ENCODE peak calls at places on chromosomes 7 and 10, in eight cellular contexts. S, U, K, N, R, V, G and B are unnamed samples.

GRCh38 chr10:117370205-117370604 is 5.0 kb downstream of the PDZD8 start:
- DNase-seq in R (no peak), N (no peak), S (no peak), V (no peak), K (no peak), G (no peak), U (no peak), B (no peak)

GRCh38 chr7:142583424-142583823 is 165.8 kb upstream of the PRSS1 start:
- DNase-seq in N (no peak), U (no peak), V (peak), K (peak), G (peak), R (no peak), S (no peak), B (no peak)

GRCh38 chr7:107924841-107925490 is 34.0 kb downstream of the DLD start:
- DNase-seq in G (no peak), S (no peak), R (no peak), N (no peak), V (no peak), U (no peak), K (no peak), B (no peak)

GRCh38 chr7:142168746-142169145 is 57.2 kb downstream of the MGAM2 start:
- DNase-seq in R (no peak), V (no peak), S (no peak), N (no peak), G (no peak), K (peak), U (no peak), B (no peak)

GRCh38 chr7:4776160-4776623 is 769 bp downstream of the AP5Z1 start:
- DNase-seq in G (no peak), S (no peak), N (no peak), V (no peak), R (no peak), U (no peak), K (no peak), B (no peak)

GRCh38 chr10:122159159-122159970 is 111.7 kb upstream of the BTBD16 start:
- DNase-seq in S (peak), N (no peak), K (no peak), V (no peak), R (peak), U (no peak), G (no peak), B (no peak)

GRCh38 chr7:20846791-20847190 is 60.1 kb upstream of the SP8 start:
- DNase-seq in N (no peak), K (no peak), U (no peak), S (no peak), V (no peak), G (no peak), R (no peak), B (no peak)

GRCh38 chr10:79084012-79084971 is 15.5 kb downstream of the ZMIZ1 start:
- DNase-seq in S (peak), K (peak), V (no peak), R (no peak), U (no peak), G (peak), N (no peak), B (peak)

GRCh38 chr10:119489572-119490326 is 52.8 kb downstream of the RGS10 start:
- DNase-seq in N (peak), R (no peak), V (peak), S (peak), K (peak), U (no peak), G (peak), B (no peak)

GRCh38 chr10:77290528-77291155 is 347.0 kb downstream of the KCNMA1 start:
- DNase-seq in S (no peak), R (no peak), U (no peak), N (no peak), G (no peak), K (peak), V (no peak), B (no peak)

GRCh38 chr10:61987951-61988379 is 86.5 kb downstream of the ARID5B start:
- DNase-seq in K (no peak), R (no peak), V (peak), G (no peak), N (no peak), U (no peak), S (no peak), B (no peak)

GRCh38 chr10:125123363-125124113 is 36.8 kb downstream of the CTBP2 start:
- DNase-seq in G (peak), K (no peak), U (peak), R (peak), N (no peak), S (peak), V (no peak), B (peak)

GRCh38 chr7:108046952-108047506 is 44.1 kb upstream of the LAMB1 start:
- DNase-seq in G (no peak), N (no peak), V (no peak), U (no peak), K (no peak), S (no peak), R (no peak), B (no peak)

GRCh38 chr7:98406827-98407226 is 5.9 kb upstream of the BAIAP2L1 start:
- DNase-seq in U (no peak), R (no peak), V (no peak), S (peak), G (no peak), N (no peak), K (no peak), B (no peak)

GRCh38 chr7:152523916-152524315 is 88.1 kb upstream of the KMT2C start:
- DNase-seq in K (no peak), G (no peak), N (no peak), U (peak), R (no peak), V (no peak), S (no peak), B (peak)

GRCh38 chr10:22437620-22438588 is 92.6 kb downstream of the SPAG6 start:
- DNase-seq in K (peak), U (no peak), V (peak), S (no peak), G (no peak), R (peak), N (peak), B (no peak)

GRCh38 chr10:28930520-28931495 is 253.5 kb downstream of the BAMBI start:
- DNase-seq in N (no peak), V (no peak), U (no peak), S (no peak), R (no peak), G (no peak), K (no peak), B (no peak)

GRCh38 chr7:73768661-73769480 is 1.2 kb downstream of the CLDN3 start:
- DNase-seq in G (no peak), K (no peak), S (no peak), V (no peak), R (no peak), U (no peak), N (no peak), B (peak)

GRCh38 chr7:55381696-55382095 is 16.6 kb downstream of the LANCL2 start:
- DNase-seq in U (no peak), G (no peak), V (no peak), N (no peak), K (no peak), R (no peak), S (no peak), B (no peak)

GRCh38 chr10:74227697-74228424 is 76.8 kb downstream of the ADK start:
- DNase-seq in K (no peak), V (no peak), U (no peak), N (no peak), G (no peak), S (no peak), R (no peak), B (no peak)

GRCh38 chr10:62266611-62267010 is 2.0 kb downstream of the RTKN2 start:
- DNase-seq in N (no peak), R (no peak), G (no peak), S (no peak), V (no peak), U (no peak), K (no peak), B (no peak)

GRCh38 chr10:44042075-44042770 is 342.7 kb downstream of the CXCL12 start:
- DNase-seq in N (no peak), V (no peak), G (no peak), K (no peak), S (no peak), R (no peak), U (no peak), B (no peak)

GRCh38 chr7:100612730-100613446 is 548 bp downstream of the MOSPD3 start:
- DNase-seq in G (no peak), V (no peak), S (no peak), N (no peak), K (peak), R (peak), U (no peak), B (peak)

GRCh38 chr10:3118621-3119020 is 51.3 kb downstream of the PFKP start:
- DNase-seq in N (no peak), U (no peak), V (no peak), R (no peak), S (no peak), G (no peak), K (no peak), B (peak)

GRCh38 chr7:2197436-2198155 is 35.1 kb downstream of the MAD1L1 start:
- DNase-seq in N (no peak), S (peak), G (no peak), V (no peak), K (no peak), U (no peak), R (no peak), B (no peak)

GRCh38 chr10:80187465-80188409 is 17.6 kb downstream of the ANXA11 start:
- DNase-seq in S (peak), G (no peak), R (no peak), V (peak), U (no peak), N (peak), K (no peak), B (peak)

GRCh38 chr7:121259826-121260225 is 69.0 kb upstream of the WNT16 start:
- DNase-seq in K (no peak), N (no peak), U (no peak), S (no peak), R (no peak), G (no peak), V (no peak), B (no peak)

GRCh38 chr10:33129181-33129928 is 171.3 kb upstream of the ITGB1 start:
- DNase-seq in V (no peak), U (no peak), N (no peak), K (no peak), R (no peak), G (no peak), S (no peak), B (no peak)

GRCh38 chr10:99620713-99621453 is 644 bp upstream of the SLC25A28 start:
- DNase-seq in N (peak), V (peak), U (peak), K (peak), G (peak), S (peak), R (peak), B (peak)

GRCh38 chr10:29127037-29127436 is 161.8 kb upstream of the LYZL1 start:
- DNase-seq in N (no peak), S (no peak), U (no peak), K (no peak), G (no peak), R (no peak), V (no peak), B (no peak)

GRCh38 chr7:8058852-8059251 is 90.3 kb downstream of the GLCCI1 start:
- DNase-seq in G (no peak), S (no peak), K (no peak), N (no peak), V (no peak), R (no peak), U (no peak), B (no peak)